ENCODE peak calls at places on chromosomes 7 and 10, in eight cellular contexts. U, C, E, B, J, K, A and P are unnamed samples.

GRCh38 chr10:7891634-7892033 is 73.3 kb downstream of the TAF3 start:
- DNase-seq in C (no peak), B (no peak), U (no peak), E (no peak), J (no peak), K (no peak), A (no peak), P (no peak)

GRCh38 chr7:21338728-21339164 is 89.1 kb upstream of the SP4 start:
- DNase-seq in A (no peak), B (no peak), C (no peak), J (no peak), K (no peak), U (no peak), E (no peak), P (no peak)

GRCh38 chr10:63901916-63902315 is 380.7 kb downstream of the REEP3 start:
- DNase-seq in B (no peak), U (no peak), A (no peak), J (no peak), E (no peak), K (no peak), C (no peak), P (no peak)

GRCh38 chr7:25294624-25295023 is 66.3 kb upstream of the NPVF start:
- DNase-seq in A (no peak), K (no peak), U (no peak), E (peak; percentile 24), J (no peak), B (no peak), C (no peak), P (no peak)

GRCh38 chr7:23474098-23474828 is 4.0 kb upstream of the IGF2BP3 start:
- DNase-seq in K (peak; percentile 92), A (peak; percentile 60), U (peak; percentile 99), C (peak; percentile 90), B (peak; percentile 97), E (peak; percentile 91), J (peak; percentile 81), P (peak; percentile 99)

GRCh38 chr10:128587689-128588088 is 461.5 kb upstream of the MKI67 start:
- DNase-seq in K (no peak), A (no peak), U (no peak), J (no peak), E (no peak), B (no peak), C (no peak), P (no peak)

GRCh38 chr7:142615508-142615907 is 133.8 kb upstream of the PRSS1 start:
- DNase-seq in C (no peak), E (no peak), K (no peak), U (no peak), B (no peak), J (no peak), A (no peak), P (no peak)

GRCh38 chr7:151240942-151241754 is 7.3 kb downstream of the SMARCD3 start:
- DNase-seq in B (no peak), E (no peak), C (no peak), K (no peak), J (no peak), A (no peak), U (no peak), P (no peak)

GRCh38 chr7:29881724-29882123 is 75.4 kb downstream of the WIPF3 start:
- DNase-seq in K (no peak), J (no peak), B (no peak), E (no peak), U (peak; percentile 89), A (no peak), C (no peak), P (no peak)

GRCh38 chr10:68053553-68053952 is 21.5 kb downstream of the HERC4 start:
- DNase-seq in J (no peak), A (no peak), B (no peak), E (no peak), C (no peak), U (no peak), K (no peak), P (no peak)

GRCh38 chr7:50367570-50367969 is 63.1 kb downstream of the IKZF1 start:
- DNase-seq in B (no peak), K (no peak), A (no peak), U (no peak), E (no peak), C (no peak), J (no peak), P (no peak)

GRCh38 chr7:98086231-98086855 is 20.3 kb upstream of the LMTK2 start:
- DNase-seq in E (no peak), A (peak; percentile 23), B (no peak), C (no peak), K (no peak), J (no peak), U (no peak), P (no peak)
- TF ChIP-seq POLR2AphosphoS5 in E (no peak), A (no peak), B (no peak), C (no peak), K (no peak), J (no peak), U (no peak), P (no peak)

GRCh38 chr7:105816954-105817615 is 59.3 kb downstream of the ATXN7L1 start:
- DNase-seq in K (no peak), J (no peak), U (no peak), C (no peak), A (no peak), E (no peak), B (no peak), P (no peak)
- H3K27me3 ChIP-seq in K (no peaks in the 10 kb centered on the region), J (no peaks in the 10 kb centered on the region), U (no peaks in the 10 kb centered on the region), C (no peaks in the 10 kb centered on the region), A (no peaks in the 10 kb centered on the region), E (no peaks in the 10 kb centered on the region), B (peaks cover 19% of the 10 kb centered on the region), P (no peaks in the 10 kb centered on the region)

GRCh38 chr10:120480065-120480600 is 23.1 kb downstream of the PLPP4 start:
- DNase-seq in B (no peak), K (no peak), E (peak; percentile 68), U (peak; percentile 30), A (no peak), C (no peak), J (no peak), P (no peak)
- TF ChIP-seq CTCF in B (no peak), K (no peak), E (no peak), U (peak; percentile 55), A (no peak), C (peak; percentile 22), J (no peak), P (no peak)

GRCh38 chr7:28042721-28043120 is 137.9 kb downstream of the JAZF1 start:
- DNase-seq in J (no peak), E (no peak), U (no peak), C (no peak), A (no peak), K (no peak), B (no peak), P (no peak)
- TF ChIP-seq POLR2AphosphoS5 in J (no peak), E (no peak), U (no peak), C (no peak), A (no peak), K (no peak), B (no peak), P (no peak)

GRCh38 chr10:103543617-103544525 is 50.4 kb downstream of the NEURL1 start:
- DNase-seq in A (peak; percentile 16), E (no peak), B (no peak), C (no peak), K (no peak), U (no peak), J (no peak), P (no peak)
- H3K27me3 ChIP-seq in A (no peaks in the 10 kb centered on the region), E (no peaks in the 10 kb centered on the region), B (peaks cover 34% of the 10 kb centered on the region), C (no peaks in the 10 kb centered on the region), K (no peaks in the 10 kb centered on the region), U (no peaks in the 10 kb centered on the region), J (no peaks in the 10 kb centered on the region), P (peaks cover 7% of the 10 kb centered on the region)

GRCh38 chr7:4642468-4643203 is 39.5 kb upstream of the FOXK1 start:
- DNase-seq in J (no peak), C (no peak), A (no peak), U (no peak), K (no peak), B (no peak), E (no peak), P (no peak)

GRCh38 chr7:4645241-4645640 is 36.9 kb upstream of the FOXK1 start:
- DNase-seq in E (no peak), U (no peak), K (no peak), A (no peak), J (no peak), B (no peak), C (no peak), P (no peak)

GRCh38 chr7:4641091-4641666 is 40.9 kb upstream of the FOXK1 start:
- DNase-seq in E (no peak), C (no peak), A (no peak), U (no peak), K (no peak), B (no peak), J (no peak), P (no peak)

GRCh38 chr7:4638781-4639575 is 43.1 kb upstream of the FOXK1 start:
- DNase-seq in C (no peak), A (no peak), U (no peak), E (no peak), K (no peak), B (no peak), J (no peak), P (no peak)

GRCh38 chr7:4641667-4642467 is 40.2 kb upstream of the FOXK1 start:
- DNase-seq in E (peak; percentile 98), J (peak; percentile 98), K (peak; percentile 100), C (peak; percentile 83), B (peak; percentile 98), U (peak; percentile 95), A (peak; percentile 97), P (peak; percentile 94)
- TF ChIP-seq CTCF in E (peak; percentile 65), J (peak; percentile 25), K (peak; percentile 85), C (peak; percentile 30), B (peak; percentile 75), U (peak; percentile 58), A (no peak), P (peak; percentile 16)

GRCh38 chr10:21826725-21827124 is 176.8 kb downstream of the DNAJC1 start:
- DNase-seq in E (no peak), U (no peak), B (no peak), J (no peak), K (no peak), C (no peak), A (no peak), P (no peak)

GRCh38 chr10:21820952-21821351 is 182.6 kb downstream of the DNAJC1 start:
- DNase-seq in A (no peak), J (no peak), U (no peak), C (no peak), B (no peak), E (no peak), K (no peak), P (no peak)

GRCh38 chr10:21825345-21825744 is 178.2 kb downstream of the DNAJC1 start:
- DNase-seq in K (no peak), C (no peak), J (no peak), B (no peak), E (no peak), A (no peak), U (no peak), P (no peak)

GRCh38 chr10:21824409-21824808 is 179.1 kb downstream of the DNAJC1 start:
- DNase-seq in A (no peak), E (no peak), C (no peak), J (no peak), K (no peak), B (no peak), U (no peak), P (no peak)

GRCh38 chr10:21823617-21824016 is 179.9 kb downstream of the DNAJC1 start:
- DNase-seq in J (no peak), E (no peak), C (no peak), K (no peak), B (no peak), U (no peak), A (no peak), P (no peak)
- TF ChIP-seq POLR2AphosphoS5 in J (no peak), E (no peak), C (no peak), K (no peak), B (no peak), U (no peak), A (no peak), P (no peak)